ENCODE peak calls at places on chromosomes 2 and 18, in five cellular contexts. B, L, C, S and M are unnamed samples.

GRCh38 chr2:16548036-16548435 is 117.6 kb downstream of the CYRIA start:
- DNase-seq in B (no peak), S (no peak), L (no peak), C (no peak), M (no peak)

GRCh38 chr2:238102865-238103264 is 2.7 kb downstream of the ESPNL start:
- DNase-seq in L (no peak), C (no peak), S (no peak), B (no peak), M (no peak)

GRCh38 chr2:187581125-187581896 is 27.1 kb upstream of the TFPI start:
- DNase-seq in S (peak; percentile 59), C (no peak), B (peak; percentile 41), L (peak; percentile 76), M (peak; percentile 30)

GRCh38 chr18:245282-245847 is 22.5 kb downstream of the THOC1 start:
- DNase-seq in S (no peak), B (no peak), C (no peak), L (no peak), M (no peak)

GRCh38 chr2:10493636-10494281 is 45.6 kb upstream of the ODC1 start:
- DNase-seq in B (no peak), L (no peak), C (peak; percentile 56), S (peak; percentile 68), M (peak; percentile 88)

GRCh38 chr18:36229188-36229587 is 41.9 kb downstream of the MOCOS start:
- DNase-seq in S (no peak), C (no peak), L (no peak), B (no peak), M (no peak)

GRCh38 chr2:118058979-118059378 is 29.3 kb upstream of the INSIG2 start:
- DNase-seq in S (no peak), L (no peak), C (no peak), B (no peak), M (no peak)

GRCh38 chr2:74199871-74200305 is 1.5 kb downstream of the MTHFD2 start:
- DNase-seq in C (no peak), S (no peak), L (no peak), B (no peak), M (no peak)

GRCh38 chr2:101463885-101464653 is 10.8 kb downstream of the RFX8 start:
- DNase-seq in S (no peak), L (no peak), B (no peak), C (no peak), M (no peak)

GRCh38 chr18:37567061-37567993 is 1.7 kb upstream of the CELF4 start:
- DNase-seq in S (no peak), B (no peak), C (no peak), L (no peak), M (no peak)

GRCh38 chr2:1697601-1698000 is 46.7 kb downstream of the PXDN start:
- DNase-seq in C (no peak), S (no peak), B (no peak), L (no peak), M (no peak)

GRCh38 chr18:50194623-50195532 is at the start of gene MYO5B:
- DNase-seq in S (peak; percentile 63), L (peak; percentile 42), C (no peak), B (peak; percentile 79), M (no peak)

GRCh38 chr18:72869786-72870185 is 2.0 kb upstream of the NETO1 start:
- DNase-seq in S (no peak), L (no peak), B (no peak), C (no peak), M (no peak)

GRCh38 chr2:30026091-30027055 is 105.0 kb upstream of the ALK start:
- DNase-seq in C (no peak), B (peak; percentile 57), L (peak; percentile 4), S (peak; percentile 13), M (peak; percentile 13)

GRCh38 chr2:228735697-228736096 is 535.4 kb downstream of the PID1 start:
- DNase-seq in B (no peak), C (no peak), S (no peak), L (no peak), M (no peak)

GRCh38 chr2:85747441-85747840 is 6.3 kb upstream of the ATOH8 start:
- DNase-seq in L (no peak), S (no peak), B (no peak), C (no peak), M (no peak)

GRCh38 chr18:50659091-50660003 is 99.5 kb downstream of the MAPK4 start:
- DNase-seq in C (no peak), B (no peak), L (peak; percentile 26), S (peak; percentile 28), M (no peak)

GRCh38 chr2:23506460-23507266 is 121.7 kb downstream of the KLHL29 start:
- DNase-seq in C (no peak), L (no peak), B (no peak), S (no peak), M (no peak)

DNA sequence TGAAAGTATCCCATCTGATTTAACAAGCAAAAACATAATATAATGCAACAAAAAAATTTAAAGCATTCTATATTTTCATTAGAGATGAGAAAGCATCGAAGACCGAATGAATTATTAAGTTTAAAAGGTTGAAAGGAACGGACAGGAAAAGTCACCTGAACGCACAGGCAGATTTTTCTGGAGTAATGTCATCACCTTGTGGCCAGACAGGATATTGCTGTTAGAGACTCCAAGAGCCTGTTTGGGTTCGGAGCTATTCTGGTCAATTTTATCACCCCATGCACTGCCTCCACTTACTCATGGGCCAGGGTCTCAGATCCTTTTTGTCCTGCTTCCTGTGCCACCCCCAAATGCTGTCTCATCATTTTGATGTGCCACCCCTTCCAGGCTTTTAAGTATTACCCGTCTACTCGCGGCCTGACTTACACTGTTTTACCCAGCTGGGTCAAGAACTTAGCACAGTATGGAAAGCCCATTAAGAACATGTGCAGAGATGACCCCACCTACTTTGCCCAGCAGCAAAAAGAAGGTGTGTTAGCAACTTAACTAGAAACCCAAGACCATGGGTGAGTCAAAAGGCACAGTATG is 27.3 kb downstream of the GKN2 start:
- DNase-seq in S (peak; percentile 55), L (peak; percentile 48), C (peak; percentile 12), B (peak; percentile 63), M (peak; percentile 66)
- TF ChIP-seq SIN3A in S (no peak), L (no peak), C (no peak), B (no peak), M (no peak)

DNA sequence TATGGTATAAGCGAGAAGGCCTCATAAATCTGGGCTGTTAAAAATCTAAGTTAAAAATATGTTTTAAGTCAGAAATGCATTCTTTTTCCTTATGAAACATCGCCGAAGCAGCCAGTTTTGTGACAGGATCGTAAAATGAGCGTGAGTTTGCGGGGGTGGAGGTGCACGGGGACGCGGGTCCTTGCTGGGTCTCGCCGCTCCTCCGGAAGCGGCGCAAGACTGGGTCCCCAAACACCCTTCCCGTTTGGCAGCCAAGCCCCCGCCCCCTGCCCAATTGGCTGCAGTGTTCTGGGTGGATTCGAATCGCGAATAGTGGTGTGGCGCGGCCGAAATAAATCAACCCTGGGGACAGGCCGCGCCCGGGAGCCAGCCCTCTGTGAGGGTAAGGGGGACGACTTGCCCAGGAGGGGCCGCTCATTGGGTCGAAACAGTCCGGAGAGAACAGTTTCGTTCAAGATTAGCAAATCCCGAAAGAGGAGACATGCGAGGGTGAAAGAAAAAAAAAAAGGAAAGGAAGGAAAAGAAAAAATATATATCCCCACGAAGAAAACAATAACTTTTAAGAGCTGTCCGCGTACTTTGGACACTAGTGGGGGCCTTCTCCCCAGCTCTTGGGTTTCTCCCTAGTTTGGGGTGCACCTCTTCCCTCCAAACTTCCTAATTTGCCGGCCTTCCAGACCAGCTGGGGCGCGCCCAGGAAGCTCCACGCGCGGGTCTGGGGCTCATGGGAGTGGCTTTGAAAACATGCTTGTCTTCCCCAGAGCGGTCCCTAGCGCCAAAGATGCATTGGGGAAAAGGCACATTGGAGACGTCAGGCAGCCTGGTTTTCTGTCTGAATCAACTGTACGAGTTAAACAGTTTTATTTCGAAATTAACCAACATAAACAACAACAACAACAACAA is 3.1 kb upstream of the GATA6 start:
- DNase-seq in S (no peak), B (no peak), L (no peak), C (no peak), M (no peak)
- H3K27ac ChIP-seq in S (no peak overlapping the region), B (no peak overlapping the region), L (no peak overlapping the region), C (no peak overlapping the region), M (no peak overlapping the region)

GRCh38 chr2:151204720-151205119 is 56.9 kb downstream of the RBM43 start:
- DNase-seq in C (no peak), S (no peak), L (no peak), B (no peak), M (no peak)
- TF ChIP-seq REST in C (no peak), S (no peak), L (no peak), B (no peak), M (no peak)

DNA sequence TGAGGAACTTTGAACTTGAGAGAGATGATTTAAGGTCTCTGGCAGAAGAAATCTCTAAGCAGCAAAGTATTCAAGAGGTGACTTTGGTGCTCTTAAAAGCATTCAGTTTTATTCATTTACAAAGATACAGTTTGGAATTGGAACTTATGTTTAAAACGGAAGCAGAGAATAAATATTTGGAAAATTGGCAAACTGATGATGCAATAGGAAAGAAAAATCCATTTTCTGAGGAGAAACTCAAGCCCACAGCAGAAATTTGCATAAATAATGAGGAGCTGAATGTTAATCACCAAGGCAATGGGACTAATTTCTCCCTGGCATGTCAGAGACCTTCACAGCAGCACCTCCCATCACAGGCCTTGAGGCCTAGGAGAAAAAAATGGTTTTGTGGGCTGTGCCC is 1022.5 kb upstream of the CHAC2 start:
- DNase-seq in L (no peak), B (no peak), C (no peak), S (no peak), M (no peak)
- TF ChIP-seq SIN3A in L (no peak), B (no peak), C (no peak), S (no peak), M (no peak)

GRCh38 chr18:11726556-11726955 is 37.5 kb downstream of the GNAL start:
- DNase-seq in S (no peak), B (no peak), C (no peak), L (no peak), M (no peak)
- H3K27ac ChIP-seq in S (no peak overlapping the region), B (no peak overlapping the region), C (no peak overlapping the region), L (no peak overlapping the region), M (no peak overlapping the region)

GRCh38 chr2:150212722-150213171 is 274.7 kb downstream of the RND3 start:
- DNase-seq in C (no peak), S (no peak), L (no peak), B (no peak), M (no peak)
- TF ChIP-seq REST in C (no peak), S (no peak), L (no peak), B (no peak), M (no peak)

DNA sequence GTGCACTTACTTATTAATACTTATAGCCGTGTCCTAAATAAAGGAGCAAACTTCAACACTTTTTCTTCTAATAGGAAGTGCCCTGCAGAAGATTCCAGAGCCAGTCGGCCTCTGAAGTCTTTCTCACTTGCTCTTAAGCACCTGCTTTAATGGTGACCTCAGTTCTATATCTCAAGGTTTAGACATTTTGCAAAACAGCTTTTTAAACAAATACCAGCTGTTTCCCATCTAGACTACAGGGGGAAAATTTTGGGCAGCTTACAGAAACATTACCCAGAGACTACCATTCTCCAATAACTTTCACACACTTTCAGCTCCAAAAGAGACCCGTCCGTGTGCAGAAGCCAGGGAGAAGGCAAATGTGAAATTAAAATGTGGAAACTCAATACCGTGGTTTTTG is 285.3 kb upstream of the CCDC68 start:
- DNase-seq in L (no peak), S (no peak), B (no peak), C (no peak), M (no peak)
- TF ChIP-seq SIN3A in L (no peak), S (no peak), B (no peak), C (no peak), M (no peak)